ENCODE peak calls at places on chromosomes 2 and 18, in four cellular contexts. P is GM12878, A is IMR-90, H is Peyer's patch. E is an unnamed sample.
A peak's percentile ranks its signal among the peaks of the same experiment; 100 is the strongest.

GRCh38 chr2:80475970-80476369 is 171.4 kb upstream of the LRRTM1 start:
- DNase-seq in A (no peak), P (no peak), H (no peak), E (no peak)

GRCh38 chr2:168424112-168424951 is 31.7 kb upstream of the CERS6 start:
- DNase-seq in P (no peak), H (no peak), A (peak; percentile 39), E (no peak)

GRCh38 chr2:27042985-27043634 is 8.4 kb upstream of the AGBL5 start:
- DNase-seq in P (no peak), A (peak; percentile 78), H (peak; percentile 31), E (no peak)

GRCh38 chr18:67410671-67411070 is 105.8 kb downstream of the DSEL start:
- DNase-seq in H (no peak), A (peak; percentile 49), P (no peak), E (no peak)

GRCh38 chr2:127080226-127080940 is 26.6 kb downstream of the BIN1 start:
- DNase-seq in P (no peak), H (peak; percentile 86), A (no peak), E (no peak)

GRCh38 chr2:23351388-23352141 is 33.4 kb upstream of the KLHL29 start:
- DNase-seq in A (peak; percentile 66), P (no peak), H (peak; percentile 79), E (peak; percentile 58)

GRCh38 chr2:173568054-173568453 is 213.4 kb downstream of the CDCA7 start:
- DNase-seq in H (no peak), P (no peak), A (no peak), E (no peak)

GRCh38 chr2:99256677-99257076 is 1.2 kb upstream of the LYG2 start:
- DNase-seq in A (peak; percentile 25), H (no peak), P (no peak), E (no peak)

GRCh38 chr18:1383465-1383864 is 478.8 kb downstream of the ADCYAP1 start:
- DNase-seq in P (no peak), H (no peak), A (no peak), E (no peak)

GRCh38 chr2:26480751-26481380 is 2.9 kb upstream of the OTOF start:
- DNase-seq in P (no peak), A (no peak), H (no peak), E (no peak)

GRCh38 chr2:46812381-46813024 is 103.1 kb downstream of the MCFD2 start:
- DNase-seq in H (no peak), A (peak; percentile 96), P (no peak), E (peak; percentile 52)
- H3K4me1 ChIP-seq in H (peaks cover 21% of the 10 kb centered on the region), A (peaks cover 26% of the 10 kb centered on the region), P (no peaks in the 10 kb centered on the region), E (peaks cover 41% of the 10 kb centered on the region)

GRCh38 chr18:47993409-47993808 is 63.0 kb upstream of the SMAD2 start:
- DNase-seq in A (no peak), H (no peak), P (no peak), E (no peak)

GRCh38 chr18:47987456-47987735 is 56.9 kb upstream of the SMAD2 start:
- DNase-seq in P (no peak), A (no peak), H (no peak), E (no peak)

GRCh38 chr18:47992266-47992665 is 61.8 kb upstream of the SMAD2 start:
- DNase-seq in H (no peak), A (no peak), P (no peak), E (no peak)

GRCh38 chr18:47992903-47993302 is 62.4 kb upstream of the SMAD2 start:
- DNase-seq in A (no peak), H (no peak), P (no peak), E (no peak)

GRCh38 chr18:47990981-47991380 is 60.5 kb upstream of the SMAD2 start:
- DNase-seq in A (no peak), H (no peak), P (no peak), E (no peak)
- TF ChIP-seq POLR2A in A (no peak), H (no peak), P (no peak), E (no peak)

GRCh38 chr2:162333968-162334367 is 10.0 kb upstream of the GCA start:
- DNase-seq in A (peak; percentile 33), P (no peak), H (no peak), E (no peak)
- TF ChIP-seq CTCF in A (peak; percentile 40), P (peak; percentile 55), H (peak; percentile 29), E (no peak)

GRCh38 chr2:191321861-191322662 is 76.9 kb downstream of the MYO1B start:
- DNase-seq in A (peak; percentile 51), H (no peak), P (no peak), E (no peak)

GRCh38 chr2:191320881-191321280 is 75.7 kb downstream of the MYO1B start:
- DNase-seq in H (no peak), A (peak; percentile 56), P (no peak), E (no peak)

GRCh38 chr2:191318729-191319078 is 73.5 kb downstream of the MYO1B start:
- DNase-seq in A (peak; percentile 85), H (peak; percentile 59), P (no peak), E (no peak)

GRCh38 chr2:191318037-191318728 is 73.0 kb downstream of the MYO1B start:
- DNase-seq in A (peak; percentile 75), P (no peak), H (no peak), E (no peak)

GRCh38 chr2:191319181-191319580 is 74.0 kb downstream of the MYO1B start:
- DNase-seq in P (no peak), A (peak; percentile 78), H (no peak), E (no peak)
- H3K4me1 ChIP-seq in P (peaks cover 4% of the 10 kb centered on the region), A (peaks cover 23% of the 10 kb centered on the region), H (peaks cover 17% of the 10 kb centered on the region), E (peaks cover 9% of the 10 kb centered on the region)

DNA sequence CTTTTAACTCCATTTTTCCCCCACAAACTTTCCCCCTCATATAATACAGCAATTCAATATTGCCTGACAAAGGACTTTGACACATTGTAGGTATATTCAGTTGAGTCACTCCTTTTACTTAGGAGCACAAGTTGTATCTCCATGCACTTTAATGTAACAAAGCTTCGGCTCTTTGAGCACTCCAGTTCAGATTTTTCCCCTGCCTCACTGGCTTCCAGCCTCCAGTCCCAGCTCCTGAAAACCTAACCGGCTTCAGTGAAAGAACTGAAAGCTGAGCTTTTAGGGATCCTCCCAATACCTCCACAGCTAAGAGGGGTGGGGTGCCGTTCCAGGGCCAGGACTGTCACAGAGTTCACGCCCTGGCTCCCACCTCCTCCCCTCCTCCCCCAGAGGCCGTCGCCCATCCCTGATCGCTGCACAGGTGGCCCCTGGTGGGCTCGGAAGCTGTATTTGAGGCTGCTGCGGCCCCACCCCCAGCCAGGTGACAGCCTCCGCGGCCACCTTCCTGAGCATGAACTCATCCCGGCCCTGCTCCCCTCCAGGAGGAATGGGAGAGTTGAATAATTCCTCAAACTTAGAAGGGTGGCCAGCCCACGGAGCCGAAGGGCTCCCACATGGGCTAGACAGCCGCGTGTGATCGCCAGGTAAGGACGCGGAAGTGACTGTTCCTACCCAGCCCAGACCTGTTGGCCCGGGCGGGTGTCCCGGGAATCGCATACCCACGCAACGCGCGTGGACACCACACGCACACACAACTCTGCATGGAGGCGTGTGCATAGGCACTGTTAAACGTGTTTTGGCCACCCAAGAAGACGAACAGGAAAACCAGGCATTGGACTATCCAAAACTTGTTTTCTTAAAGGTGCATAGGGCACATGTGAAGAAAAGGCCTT is 1.8 kb downstream of the MYO5B start:
- DNase-seq in P (no peak), A (no peak), H (peak; percentile 61), E (no peak)
- TF ChIP-seq POLR2A in P (no peak), A (no peak), H (peak; percentile 77), E (no peak)

DNA sequence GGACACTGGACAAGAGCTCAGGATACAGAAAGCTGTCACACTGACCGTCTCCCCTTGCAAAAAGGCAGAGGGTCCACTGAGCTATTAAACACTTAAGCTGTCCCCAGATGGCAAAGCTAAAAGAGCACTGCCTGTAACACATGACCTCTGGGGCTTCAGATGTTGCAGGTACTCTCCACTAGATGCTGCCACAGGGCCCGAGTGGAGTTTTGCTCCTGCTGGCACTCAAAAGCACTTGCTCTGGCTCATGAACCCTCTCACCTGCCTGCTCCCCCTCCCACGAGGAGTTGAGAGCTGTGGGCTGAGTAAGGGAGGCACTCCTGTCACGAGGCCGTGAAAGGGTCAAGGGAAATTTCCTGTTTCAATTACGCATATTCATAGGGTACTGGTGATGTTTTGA is 227.9 kb downstream of the PRKCE start:
- DNase-seq in A (no peak), H (no peak), P (no peak), E (no peak)
- TF ChIP-seq CTCF in A (no peak), H (no peak), P (peak; percentile 13), E (no peak)

GRCh38 chr2:28405537-28405936 is 12.9 kb downstream of the FOSL2 start:
- DNase-seq in P (no peak), H (peak; percentile 18), A (no peak), E (no peak)
- H3K4me1 ChIP-seq in P (no peaks in the 10 kb centered on the region), H (peaks cover 71% of the 10 kb centered on the region), A (peaks cover 45% of the 10 kb centered on the region), E (peaks cover 76% of the 10 kb centered on the region)

DNA sequence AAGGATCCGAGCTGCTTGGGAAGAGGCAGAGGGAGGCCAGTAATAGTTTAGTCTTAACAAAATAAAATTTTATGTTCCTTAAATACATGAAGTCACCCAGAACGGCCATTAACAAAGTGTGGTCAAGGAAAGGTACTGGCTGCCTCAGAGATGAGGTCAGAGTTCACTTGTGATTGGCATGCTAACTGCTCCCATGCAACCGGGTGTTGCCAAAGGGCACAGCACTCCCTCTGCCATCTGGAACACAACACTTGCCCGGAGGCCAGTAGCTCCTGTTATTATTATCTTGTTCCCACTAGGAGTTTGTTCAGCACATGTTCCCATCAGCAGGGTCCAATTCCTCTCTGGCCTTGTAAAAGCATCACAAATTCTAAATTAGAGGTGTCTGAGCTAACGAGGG is 207.0 kb downstream of the CYP26B1 start:
- DNase-seq in H (peak; percentile 61), P (no peak), A (no peak), E (peak; percentile 90)
- TF ChIP-seq POLR2A in H (no peak), P (no peak), A (no peak), E (no peak)

E was measured in gastrocnemius medialis.